ENCODE peak calls at places on chromosomes 2 and 18, in eight cellular contexts. O is H1; T is IMR-90; B is endothelial cell; I is cardiac fibroblast; R is CD8-positive, alpha-beta T cell; K is Peyer's patch; L is fibroblast of pulmonary artery. C is an unnamed sample.

GRCh38 chr2:186589733-186590537 is at the start of gene ITGAV:
- DNase-seq in O (peak; percentile 79), T (peak; percentile 88), B (peak; percentile 86), I (peak; percentile 94), R (peak; percentile 85), K (peak; percentile 96), L (peak; percentile 95), C (peak; percentile 92)

GRCh38 chr2:177869912-177870311 is 202.7 kb downstream of the PDE11A start:
- DNase-seq in O (no peak), T (no peak), B (no peak), I (no peak), R (no peak), K (no peak), L (no peak), C (no peak)

GRCh38 chr2:45532171-45532570 is 78.9 kb downstream of the SRBD1 start:
- DNase-seq in O (no peak), T (no peak), B (no peak), I (no peak), R (no peak), K (no peak), L (no peak), C (no peak)

GRCh38 chr2:152542995-152543481 is 174.2 kb downstream of the PRPF40A start:
- DNase-seq in O (no peak), T (peak; percentile 100), B (peak; percentile 47), I (peak; percentile 96), R (no peak), K (no peak), L (peak; percentile 96), C (no peak)

GRCh38 chr2:8609357-8609804 is 72.5 kb upstream of the ID2 start:
- DNase-seq in O (no peak), T (no peak), B (no peak), I (no peak), R (no peak), K (no peak), L (no peak), C (no peak)

GRCh38 chr2:38615237-38615636 is 12.5 kb upstream of the HNRNPLL start:
- DNase-seq in O (no peak), T (peak; percentile 67), B (no peak), I (peak; percentile 56), R (no peak), K (no peak), L (peak; percentile 48), C (no peak)

GRCh38 chr18:51191139-51191717 is 6.3 kb downstream of the MEX3C start:
- DNase-seq in O (no peak), T (no peak), B (no peak), I (no peak), R (peak; percentile 44), K (no peak), L (no peak), C (no peak)

GRCh38 chr2:39356922-39357639 is 80.0 kb downstream of the MAP4K3 start:
- DNase-seq in O (no peak), T (no peak), B (no peak), I (no peak), R (no peak), K (no peak), L (no peak), C (no peak)

GRCh38 chr2:8543065-8543411 is 138.8 kb upstream of the ID2 start:
- DNase-seq in O (no peak), T (no peak), B (no peak), I (no peak), R (no peak), K (no peak), L (no peak), C (no peak)

GRCh38 chr2:52386433-52386832 is 1354.5 kb upstream of the NRXN1 start:
- DNase-seq in O (no peak), T (no peak), B (no peak), I (no peak), R (no peak), K (no peak), L (no peak), C (no peak)

GRCh38 chr18:7272268-7273049 is 41.6 kb downstream of the LRRC30 start:
- DNase-seq in O (peak; percentile 46), T (peak; percentile 61), B (peak; percentile 68), I (peak; percentile 87), R (no peak), K (peak; percentile 53), L (peak; percentile 88), C (no peak)

GRCh38 chr18:11989966-11990380 is 8.7 kb downstream of the IMPA2 start:
- DNase-seq in O (no peak), T (no peak), B (no peak), I (no peak), R (no peak), K (no peak), L (no peak), C (no peak)

GRCh38 chr18:65093341-65093740 is 657.5 kb upstream of the CDH7 start:
- DNase-seq in O (no peak), T (no peak), B (no peak), I (no peak), R (no peak), K (no peak), L (no peak), C (no peak)

GRCh38 chr18:79062806-79063205 is 6.4 kb upstream of the ATP9B start:
- DNase-seq in O (no peak), T (no peak), B (no peak), I (no peak), R (no peak), K (no peak), L (no peak), C (no peak)

GRCh38 chr2:160352492-160352891 is 141.1 kb downstream of the RBMS1 start:
- DNase-seq in O (no peak), T (peak; percentile 71), B (no peak), I (peak; percentile 72), R (no peak), K (no peak), L (peak; percentile 74), C (no peak)

GRCh38 chr18:21918693-21919092 is 178.1 kb downstream of the MIB1 start:
- DNase-seq in O (no peak), T (no peak), B (no peak), I (no peak), R (no peak), K (no peak), L (no peak), C (no peak)

GRCh38 chr2:68594674-68595492 is 48.5 kb upstream of the PROKR1 start:
- DNase-seq in O (peak; percentile 13), T (peak; percentile 56), B (peak; percentile 30), I (peak; percentile 68), R (peak; percentile 47), K (no peak), L (peak; percentile 53), C (peak; percentile 39)

GRCh38 chr2:54722641-54723299 is 692 bp upstream of the EML6 start:
- DNase-seq in O (no peak), T (peak; percentile 70), B (no peak), I (peak; percentile 75), R (no peak), K (no peak), L (peak; percentile 73), C (no peak)

GRCh38 chr2:7508220-7508943 is 591.2 kb downstream of the RNF144A start:
- DNase-seq in O (no peak), T (no peak), B (no peak), I (no peak), R (no peak), K (no peak), L (no peak), C (no peak)

GRCh38 chr18:24053211-24053610 is 38.7 kb downstream of the TTC39C start:
- DNase-seq in O (no peak), T (no peak), B (no peak), I (no peak), R (no peak), K (no peak), L (no peak), C (no peak)
- TF ChIP-seq CTCF in O (no peak), T (no peak), B (no peak), I (no peak), R (no peak), K (no peak), L (no peak), C (no peak)

DNA sequence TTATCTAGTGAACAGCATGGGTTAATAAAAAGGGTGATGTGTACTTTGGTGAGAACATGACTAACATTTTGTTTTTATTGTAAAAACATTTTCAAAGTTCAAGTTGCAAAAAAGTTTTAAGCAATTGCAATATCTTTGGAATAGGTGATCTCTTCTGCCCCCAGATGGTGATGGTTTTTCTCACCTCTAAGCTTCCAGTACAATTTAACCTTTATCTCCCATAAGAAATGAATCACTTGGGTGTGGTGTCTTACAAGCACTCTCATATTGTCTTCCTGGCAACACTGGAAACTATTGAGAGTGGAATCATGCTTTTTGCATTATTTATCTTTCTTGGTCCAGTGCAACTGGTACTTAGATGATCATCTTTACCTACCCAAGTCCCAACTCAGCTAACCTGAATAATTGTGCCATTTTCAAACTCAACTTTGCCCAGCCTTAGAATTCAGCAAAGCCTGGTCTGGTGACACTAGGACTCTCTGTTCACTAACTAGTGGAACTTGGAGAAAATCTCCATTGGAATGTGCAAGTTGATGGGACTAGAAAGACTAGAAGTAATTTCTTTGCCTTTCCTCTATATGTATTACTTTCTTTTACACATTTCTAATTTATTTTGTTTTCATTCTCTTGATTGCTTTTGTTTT is 964.6 kb upstream of the ZEB2 start:
- DNase-seq in O (no peak), T (peak; percentile 66), B (no peak), I (peak; percentile 89), R (no peak), K (no peak), L (peak; percentile 77), C (peak; percentile 4)
- TF ChIP-seq CTCF in O (no peak), T (peak; percentile 39), B (no peak), I (peak; percentile 23), R (no peak), K (no peak), L (peak; percentile 35), C (no peak)

GRCh38 chr2:146678516-146678915 is 1166.3 kb upstream of the ACVR2A start:
- DNase-seq in O (no peak), T (no peak), B (no peak), I (no peak), R (no peak), K (no peak), L (no peak), C (no peak)

DNA sequence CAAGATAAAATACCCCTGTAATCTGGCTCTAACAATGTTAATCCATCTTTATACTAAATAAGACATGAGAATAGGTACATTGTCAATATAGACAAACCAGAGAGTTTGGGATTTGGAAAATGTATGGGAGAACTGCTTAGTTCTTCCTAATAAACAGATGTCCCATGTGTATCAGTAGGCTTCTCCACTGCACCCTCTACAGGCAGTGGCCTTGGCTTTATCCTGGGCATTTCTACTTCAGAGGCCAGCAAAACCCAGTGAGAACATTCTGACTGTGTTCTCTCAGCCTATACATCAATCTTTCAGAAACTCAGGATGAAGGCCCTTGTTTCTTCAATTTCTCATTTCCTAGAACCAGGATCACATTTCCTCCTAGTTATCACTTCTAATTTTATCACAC is 1167.5 kb upstream of the ACVR2A start:
- DNase-seq in O (no peak), T (peak; percentile 4), B (no peak), I (no peak), R (no peak), K (no peak), L (no peak), C (no peak)
- TF ChIP-seq CTCF in O (no peak), T (peak; percentile 9), B (no peak), I (peak; percentile 33), R (no peak), K (no peak), L (peak; percentile 34), C (no peak)

DNA sequence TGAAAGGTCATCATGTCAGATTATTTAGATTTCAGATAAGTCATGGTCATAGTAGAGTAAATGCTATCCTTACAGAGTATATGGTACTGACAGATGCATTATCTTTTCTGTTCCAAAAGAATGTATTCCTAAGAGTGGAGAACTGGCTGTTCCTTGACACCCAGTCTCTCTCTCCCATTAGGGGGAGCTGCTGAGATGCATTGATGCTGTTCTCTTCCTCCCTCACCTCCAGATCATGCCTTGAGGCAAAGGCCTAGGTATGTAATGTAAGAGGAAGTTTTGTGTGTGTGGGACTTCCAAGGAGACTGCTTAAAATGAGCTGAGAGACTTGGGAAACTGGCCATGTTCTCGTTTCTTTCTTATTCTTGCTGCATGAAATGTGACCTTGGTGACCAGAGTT is 979.5 kb upstream of the CELF4 start:
- DNase-seq in O (no peak), T (no peak), B (peak; percentile 57), I (no peak), R (no peak), K (no peak), L (peak; percentile 2), C (peak; percentile 27)
- TF ChIP-seq CTCF in O (peak; percentile 48), T (no peak), B (no peak), I (no peak), R (no peak), K (no peak), L (peak; percentile 19), C (peak; percentile 29)

C was measured in GM20000.